ENCODE peak calls at places on chromosomes 12 and 14, in ten cellular contexts. S is CD4-positive, CD25-positive, alpha-beta regulatory T cell; J is breast epithelium; P is psoas muscle; K is transverse colon; I is DND-41; N is body of pancreas; Z is effector memory CD4-positive, alpha-beta T cell; Y is stomach; E is tibial artery. R is an unnamed sample.
A peak's percentile ranks its signal among the peaks of the same experiment; 100 is the strongest.

GRCh38 chr12:40726366-40726765 is 34.1 kb downstream of the CNTN1 start:
- DNase-seq in P (no peak), K (no peak), I (no peak), E (no peak), Z (no peak), N (no peak), Y (no peak), S (no peak), J (no peak), R (no peak)

GRCh38 chr14:91175296-91175695 is 61.4 kb downstream of the DGLUCY start:
- DNase-seq in Z (no peak), S (no peak), I (no peak), K (no peak), P (no peak), Y (no peak), J (no peak), N (no peak), E (no peak), R (no peak)

GRCh38 chr12:121810234-121810817 is 6.5 kb downstream of the SETD1B start:
- DNase-seq in S (no peak), I (no peak), P (peak; percentile 13), Y (no peak), E (no peak), J (no peak), Z (no peak), K (no peak), N (no peak), R (no peak)

GRCh38 chr14:39505812-39506211 is 73.6 kb upstream of the FBXO33 start:
- DNase-seq in S (no peak), K (no peak), N (no peak), Y (no peak), P (no peak), J (no peak), I (no peak), E (no peak), Z (no peak), R (no peak)

GRCh38 chr12:61138381-61138759 is 1121.8 kb upstream of the USP15 start:
- DNase-seq in Z (no peak), P (no peak), N (no peak), Y (no peak), K (no peak), I (no peak), S (no peak), J (no peak), E (no peak), R (no peak)

GRCh38 chr12:12079291-12079690 is 8.6 kb downstream of the BCL2L14 start:
- DNase-seq in Z (no peak), Y (no peak), E (no peak), K (no peak), J (no peak), N (no peak), S (no peak), P (no peak), I (no peak), R (no peak)

GRCh38 chr14:75283884-75284563 is 5.4 kb downstream of the FOS start:
- DNase-seq in S (peak; percentile 41), E (no peak), I (no peak), K (peak; percentile 78), N (peak; percentile 83), Y (peak; percentile 60), Z (peak; percentile 36), P (peak; percentile 30), J (no peak), R (no peak)

GRCh38 chr14:75283162-75283883 is 4.7 kb downstream of the FOS start:
- DNase-seq in P (no peak), K (peak; percentile 83), S (peak; percentile 46), N (peak; percentile 80), Y (peak; percentile 72), Z (peak; percentile 62), J (no peak), E (no peak), I (no peak), R (no peak)

GRCh38 chr14:100297320-100298300 is 8.6 kb downstream of the SLC25A29 start:
- DNase-seq in P (peak; percentile 76), E (peak; percentile 91), I (no peak), S (no peak), K (peak; percentile 72), N (peak; percentile 69), J (peak; percentile 74), Z (no peak), Y (peak; percentile 76), R (peak; percentile 70)

GRCh38 chr14:20632831-20633771 is 8.4 kb downstream of the OR6S1 start:
- DNase-seq in K (peak; percentile 59), I (peak; percentile 12), P (no peak), Z (peak; percentile 34), J (no peak), E (peak; percentile 36), Y (peak; percentile 43), S (peak; percentile 29), N (peak; percentile 61), R (peak; percentile 51)

GRCh38 chr12:88577537-88577936 is 2.7 kb downstream of the KITLG start:
- DNase-seq in Z (no peak), E (no peak), N (no peak), I (no peak), Y (no peak), K (no peak), S (no peak), J (no peak), P (no peak), R (no peak)

GRCh38 chr12:121797937-121798801 is 4.7 kb upstream of the RHOF start:
- DNase-seq in N (peak; percentile 76), J (no peak), I (peak; percentile 46), Z (no peak), S (no peak), E (peak; percentile 63), K (peak; percentile 87), P (peak; percentile 81), Y (peak; percentile 76), R (peak; percentile 61)

GRCh38 chr14:105849933-105850626 is 323.7 kb downstream of the TMEM121 start:
- DNase-seq in Y (no peak), Z (no peak), I (no peak), E (no peak), P (no peak), J (no peak), N (no peak), S (no peak), K (no peak), R (no peak)

DNA sequence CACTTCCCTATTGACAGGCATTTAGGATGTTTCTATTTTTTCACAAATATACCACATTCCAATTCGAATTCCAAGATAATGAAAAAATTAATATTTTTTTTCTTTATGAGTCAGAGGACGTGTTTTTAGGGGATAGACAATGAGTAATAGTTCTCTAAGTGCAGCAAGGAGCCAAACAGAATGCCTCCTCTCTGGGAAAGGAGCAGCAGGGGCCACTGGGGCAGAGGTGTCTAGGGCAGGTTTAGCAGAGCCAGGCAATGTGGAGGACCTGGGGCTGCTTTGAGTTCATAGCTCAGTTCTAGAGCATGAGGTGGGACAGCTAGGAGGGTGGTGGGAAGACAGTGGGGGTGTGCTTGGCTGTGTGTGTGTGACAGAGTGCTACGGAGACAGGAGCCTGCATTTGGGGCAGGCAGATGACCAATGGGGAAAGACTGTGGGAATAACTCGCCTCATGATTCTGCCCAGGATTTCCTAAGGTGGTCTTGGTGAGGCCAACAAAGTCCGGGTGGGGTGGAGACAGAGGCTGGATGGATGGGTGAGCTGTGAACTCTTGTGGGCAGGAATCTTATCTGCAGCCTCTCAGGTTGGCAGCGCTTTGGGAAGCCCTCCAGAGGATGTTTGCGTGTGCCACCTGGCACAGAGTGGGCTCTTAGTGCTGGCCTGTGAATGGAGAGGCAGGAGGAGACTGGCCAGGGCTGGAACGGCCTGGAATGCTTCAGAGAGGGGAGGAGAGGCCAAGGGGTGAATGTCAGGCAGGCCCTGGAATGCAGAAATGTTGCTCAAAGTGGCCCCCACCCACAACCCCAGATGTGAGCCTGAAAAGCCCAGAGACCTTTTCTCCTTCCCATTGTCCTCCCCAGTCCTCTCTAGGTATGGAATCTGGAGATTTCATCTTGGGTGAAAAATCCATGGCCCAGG is 2.4 kb upstream of the KRT7 start:
- DNase-seq in E (no peak), Z (no peak), S (no peak), N (peak; percentile 75), I (no peak), J (peak; percentile 80), K (no peak), P (no peak), Y (no peak), R (peak; percentile 84)
- H3K4me1 ChIP-seq in E (no peaks in the 10 kb centered on the region), Z (no peaks in the 10 kb centered on the region), S (no peaks in the 10 kb centered on the region), N (peaks cover 57% of the 10 kb centered on the region), I (no peaks in the 10 kb centered on the region), J (peaks cover 16% of the 10 kb centered on the region), K (peaks cover 9% of the 10 kb centered on the region), P (no peaks in the 10 kb centered on the region), Y (peaks cover 50% of the 10 kb centered on the region), R (no peaks in the 10 kb centered on the region)

DNA sequence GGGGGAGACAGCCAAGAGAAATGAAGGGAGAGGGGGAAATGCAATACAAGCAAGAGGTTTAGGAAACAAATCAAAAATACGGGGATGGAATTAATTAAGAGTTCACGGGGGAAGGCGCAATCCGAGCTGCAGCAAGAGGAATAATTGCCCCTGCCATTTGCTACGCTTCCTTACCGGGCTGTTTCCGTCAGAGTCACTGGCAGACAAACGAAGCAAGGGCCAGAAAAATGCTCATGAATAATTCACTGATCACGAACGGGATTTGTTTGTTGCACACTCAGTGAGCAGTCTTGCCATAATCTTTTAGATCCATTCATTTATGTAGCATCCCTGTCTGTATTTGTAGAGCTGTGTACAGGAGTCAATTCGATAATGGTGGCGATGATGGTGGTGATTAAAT is 39.0 kb downstream of the PLXNC1 start:
- DNase-seq in I (no peak), Z (no peak), E (no peak), K (no peak), N (no peak), S (no peak), J (no peak), P (no peak), Y (no peak), R (no peak)
- H3K4me3 ChIP-seq in I (no peak overlapping the region), Z (no peak overlapping the region), E (peak overlapping the region; percentile 24), K (no peak overlapping the region), N (no peak overlapping the region), S (no peak overlapping the region), J (peak overlapping the region; percentile 59), P (no peak overlapping the region), Y (no peak overlapping the region), R (no peak overlapping the region)

DNA sequence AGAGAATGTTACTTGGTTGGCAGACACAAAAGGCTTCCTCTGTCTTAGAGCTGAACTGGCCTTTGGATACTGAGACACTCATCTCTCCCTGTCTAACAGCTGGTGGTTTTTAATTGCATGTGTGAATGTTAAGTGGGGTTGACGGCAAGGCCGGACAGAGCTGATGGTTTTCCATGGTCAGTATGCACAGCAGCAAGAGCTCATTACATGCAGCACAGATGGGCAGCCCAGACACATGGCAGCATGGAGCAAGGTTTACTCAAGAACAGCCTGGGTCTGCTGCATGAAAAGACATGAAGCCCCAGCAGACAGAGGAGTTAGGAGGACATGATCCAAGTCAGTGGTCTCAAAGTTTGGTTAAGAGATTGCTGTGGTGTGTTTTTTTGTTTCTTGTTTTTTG is 27.9 kb upstream of the CACNA2D4 start:
- DNase-seq in J (no peak), I (no peak), P (no peak), N (no peak), Y (no peak), Z (no peak), E (no peak), K (no peak), S (no peak), R (no peak)
- H3K4me1 ChIP-seq in J (no peaks in the 10 kb centered on the region), I (no peaks in the 10 kb centered on the region), P (no peaks in the 10 kb centered on the region), N (peaks cover 25% of the 10 kb centered on the region), Y (peaks cover 35% of the 10 kb centered on the region), Z (no peaks in the 10 kb centered on the region), E (no peaks in the 10 kb centered on the region), K (peaks cover 13% of the 10 kb centered on the region), S (peaks cover 18% of the 10 kb centered on the region), R (no peaks in the 10 kb centered on the region)

DNA sequence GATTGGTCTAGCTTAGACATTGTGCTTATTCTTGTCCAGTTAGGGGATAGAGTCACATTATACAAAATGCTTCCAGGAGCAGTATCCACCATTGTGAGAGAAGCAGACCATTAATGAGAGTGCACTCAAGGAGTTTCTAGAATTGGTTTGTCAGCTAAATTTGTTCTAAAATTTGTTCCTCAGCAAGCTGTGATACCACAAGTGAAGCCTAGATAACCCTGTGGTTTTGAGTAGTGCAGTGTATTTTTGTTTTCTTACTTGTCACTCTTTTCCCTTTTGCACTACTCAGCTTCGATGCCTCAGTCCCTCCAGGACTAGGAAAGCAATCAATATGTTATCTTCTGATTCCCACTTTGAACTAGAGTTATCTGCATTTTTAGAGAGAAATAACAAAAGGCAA is 42.5 kb upstream of the AKAP6 start:
- DNase-seq in S (no peak), Y (no peak), K (no peak), N (no peak), J (no peak), Z (no peak), E (no peak), I (no peak), P (no peak), R (no peak)
- H3K4me3 ChIP-seq in S (no peak overlapping the region), Y (no peak overlapping the region), K (no peak overlapping the region), N (no peak overlapping the region), J (no peak overlapping the region), Z (no peak overlapping the region), E (no peak overlapping the region), I (no peak overlapping the region), P (no peak overlapping the region), R (no peak overlapping the region)